ENCODE peak calls at places on chromosomes 6 and 20, in five cellular contexts. M, I, S, Q and A are unnamed samples.

GRCh38 chr20:53448875-53449274 is 144.8 kb downstream of the ZNF217 start:
- DNase-seq in M (no peak), I (no peak), S (no peak), Q (no peak), A (no peak)

GRCh38 chr20:47024461-47024937 is 129.9 kb downstream of the EYA2 start:
- DNase-seq in M (no peak), I (peak), S (peak), Q (no peak), A (no peak)

GRCh38 chr20:19502169-19502568 is 255.9 kb upstream of the RIN2 start:
- DNase-seq in M (no peak), I (no peak), S (no peak), Q (no peak), A (no peak)

GRCh38 chr20:1389703-1390385 is 3.0 kb downstream of the FKBP1A start:
- DNase-seq in M (no peak), I (no peak), S (no peak), Q (no peak), A (peak)

GRCh38 chr6:3734023-3734422 is 17.5 kb downstream of the PXDC1 start:
- DNase-seq in M (no peak), I (no peak), S (no peak), Q (no peak), A (no peak)

GRCh38 chr20:58753929-58754551 is 61.4 kb downstream of the NPEPL1 start:
- DNase-seq in M (no peak), I (no peak), S (no peak), Q (no peak), A (peak)

GRCh38 chr6:85703359-85703758 is 60.7 kb upstream of the SYNCRIP start:
- DNase-seq in M (no peak), I (no peak), S (no peak), Q (no peak), A (no peak)

GRCh38 chr6:20985821-20986220 is 451.6 kb downstream of the CDKAL1 start:
- DNase-seq in M (no peak), I (no peak), S (no peak), Q (no peak), A (no peak)

GRCh38 chr6:143692696-143693095 is 14.9 kb downstream of the PHACTR2 start:
- DNase-seq in M (no peak), I (no peak), S (no peak), Q (no peak), A (no peak)

GRCh38 chr6:73180076-73180717 is 45.1 kb downstream of the KHDC1L start:
- DNase-seq in M (no peak), I (peak), S (no peak), Q (no peak), A (no peak)

GRCh38 chr6:30544666-30545272 is 11.5 kb downstream of the GNL1 start:
- DNase-seq in M (no peak), I (peak), S (peak), Q (no peak), A (no peak)

GRCh38 chr6:155260686-155261085 is 3.1 kb upstream of the CLDN20 start:
- DNase-seq in M (no peak), I (no peak), S (no peak), Q (no peak), A (no peak)

GRCh38 chr20:21175433-21175832 is 49.6 kb downstream of the KIZ start:
- DNase-seq in M (no peak), I (no peak), S (no peak), Q (no peak), A (no peak)

GRCh38 chr20:5947276-5947675 is 3.1 kb downstream of the TRMT6 start:
- DNase-seq in M (no peak), I (no peak), S (no peak), Q (no peak), A (no peak)

GRCh38 chr6:89433637-89434499 is 916 bp downstream of the ANKRD6 start:
- DNase-seq in M (peak), I (no peak), S (no peak), Q (no peak), A (peak)

GRCh38 chr20:57621426-57622200 is 1.4 kb upstream of the ZBP1 start:
- DNase-seq in M (no peak), I (no peak), S (no peak), Q (no peak), A (no peak)

GRCh38 chr6:168016756-168017525 is 19.5 kb downstream of the KIF25 start:
- DNase-seq in M (no peak), I (no peak), S (no peak), Q (no peak), A (no peak)

GRCh38 chr6:159110013-159110412 is 59.2 kb upstream of the FNDC1 start:
- DNase-seq in M (no peak), I (peak), S (peak), Q (no peak), A (no peak)

GRCh38 chr6:36268478-36269248 is 1.2 kb upstream of the PNPLA1 start:
- DNase-seq in M (no peak), I (peak), S (no peak), Q (no peak), A (no peak)

GRCh38 chr6:90485615-90486277 is 101.1 kb downstream of the MAP3K7 start:
- DNase-seq in M (no peak), I (no peak), S (no peak), Q (no peak), A (no peak)

GRCh38 chr6:36676142-36677058 is 2.1 kb upstream of the CDKN1A start:
- DNase-seq in M (no peak), I (peak), S (no peak), Q (no peak), A (no peak)

GRCh38 chr20:4613718-4614620 is 107.7 kb upstream of the PRND start:
- DNase-seq in M (peak), I (no peak), S (no peak), Q (peak), A (no peak)

GRCh38 chr6:192313-192664 is 100.0 kb upstream of the DUSP22 start:
- DNase-seq in M (no peak), I (no peak), S (no peak), Q (no peak), A (no peak)